ENCODE peak calls at places on chromosomes 13 and 19, in four cellular contexts. J is naive thymus-derived CD4-positive, alpha-beta T cell; B is CD8-positive, alpha-beta memory T cell; X is DND-41. P is an unnamed sample. For H3K4me1, the result is how much of the 10 kb centered on the place peaks cover.

GRCh38 chr13:30997697-30998547 is 65.5 kb downstream of the TEX26 start:
- DNase-seq in J (no peak), B (no peak), X (no peak), P (no peak)

GRCh38 chr13:113742445-113743120 is 16.4 kb upstream of the TMEM255B start:
- DNase-seq in J (no peak), B (no peak), X (no peak), P (no peak)

GRCh38 chr13:30376426-30377311 is 45.6 kb upstream of the UBE2L5 start:
- DNase-seq in J (peak), B (peak), X (peak), P (peak)

GRCh38 chr13:100694722-100695644 is 20.4 kb upstream of the TMTC4 start:
- DNase-seq in J (no peak), B (no peak), X (no peak), P (no peak)

GRCh38 chr19:6611441-6611852 is 20.5 kb upstream of the CD70 start:
- DNase-seq in J (no peak), B (no peak), X (no peak), P (no peak)

GRCh38 chr19:52941941-52942370 is 18.7 kb upstream of the ZNF888 start:
- DNase-seq in J (no peak), B (peak), X (peak), P (no peak)

GRCh38 chr19:46015961-46016425 is 6.9 kb downstream of the PGLYRP1 start:
- DNase-seq in J (no peak), B (peak), X (no peak), P (peak)

GRCh38 chr19:32219881-32220552 is 125.4 kb upstream of the ZNF507 start:
- DNase-seq in J (no peak), B (no peak), X (no peak), P (no peak)

GRCh38 chr19:7998081-7998480 is 7.4 kb downstream of the ELAVL1 start:
- DNase-seq in J (no peak), B (no peak), X (no peak), P (no peak)

GRCh38 chr13:49436890-49437289 is 7.0 kb downstream of the CAB39L start:
- DNase-seq in J (no peak), B (no peak), X (no peak), P (no peak)

GRCh38 chr13:94967183-94968039 is 255.1 kb upstream of the SOX21 start:
- DNase-seq in J (no peak), B (no peak), X (no peak), P (no peak)

GRCh38 chr19:4722671-4723464 is 774 bp downstream of the DPP9 start:
- DNase-seq in J (no peak), B (no peak), X (peak), P (no peak)

GRCh38 chr19:42113641-42114348 is 18.5 kb downstream of the POU2F2 start:
- DNase-seq in J (no peak), B (no peak), X (peak), P (no peak)

GRCh38 chr13:33262554-33262953 is 23.0 kb downstream of the STARD13 start:
- DNase-seq in J (no peak), B (no peak), X (no peak), P (no peak)
- H3K4me1 ChIP-seq in J (under half), B (under half), X (under half), P (under half)

DNA sequence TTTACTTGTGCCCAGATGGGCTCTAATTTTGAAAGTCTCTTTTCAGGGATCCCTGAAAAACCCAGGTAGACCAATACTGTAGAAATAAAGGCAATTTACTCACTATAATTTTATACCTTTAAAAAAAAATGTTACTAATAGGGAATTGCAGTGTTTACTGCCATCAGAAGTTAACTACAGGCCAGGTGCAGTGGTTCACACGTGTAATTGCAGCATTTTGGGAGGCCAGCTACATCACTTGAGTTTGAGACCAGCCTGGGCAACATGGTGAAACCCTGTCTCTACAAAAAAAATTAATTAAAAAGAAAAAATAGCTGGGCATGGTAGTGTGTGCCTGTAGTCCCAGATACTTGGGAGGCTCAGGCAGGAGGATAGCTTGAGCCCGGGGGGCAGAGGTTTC is 10.2 kb downstream of the USP12 start:
- DNase-seq in J (no peak), B (no peak), X (no peak), P (no peak)
- H3K4me1 ChIP-seq in J (under half), B (under half), X (under half), P (under half)

GRCh38 chr13:52903320-52903719 is 54.9 kb upstream of the PCDH8 start:
- DNase-seq in J (no peak), B (no peak), X (no peak), P (no peak)
- H3K4me1 ChIP-seq in J (under half), B (under half), X (under half), P (under half)

GRCh38 chr19:844300-844971 is 3.6 kb downstream of the PRTN3 start:
- DNase-seq in J (no peak), B (no peak), X (no peak), P (no peak)
- H3K4me1 ChIP-seq in J (under half), B (under half), X (under half), P (under half)

GRCh38 chr19:2600914-2601870 is 101.3 kb downstream of the GNG7 start:
- DNase-seq in J (no peak), B (no peak), X (no peak), P (no peak)
- H3K4me1 ChIP-seq in J (under half), B (under half), X (under half), P (under half)